ENCODE peak calls at places on chromosomes 4 and X, in eight cellular contexts. One of them, this sample, is unnamed.

GRCh38 chrX:103211012-103211715 is 3.7 kb upstream of the BEX4 start:
- DNase-seq in uterus: peak; percentile 21
- DNase-seq in heart left ventricle: no peak
- DNase-seq in transverse colon: peak; percentile 38
- DNase-seq in sigmoid colon: peak; percentile 63
- DNase-seq in prostate gland: peak; percentile 28
- DNase-seq in A549: peak; percentile 12
- DNase-seq in IMR-90: peak; percentile 34
- DNase-seq in this sample: peak; percentile 50

GRCh38 chr4:3207531-3208037 is 41.4 kb upstream of the MSANTD1 start:
- DNase-seq in prostate gland: no peak
- DNase-seq in heart left ventricle: no peak
- DNase-seq in IMR-90: peak; percentile 15
- DNase-seq in A549: no peak
- DNase-seq in sigmoid colon: no peak
- DNase-seq in uterus: no peak
- DNase-seq in transverse colon: no peak
- DNase-seq in this sample: no peak

GRCh38 chr4:80097395-80098177 is 24.6 kb upstream of the ANTXR2 start:
- DNase-seq in heart left ventricle: peak; percentile 56
- DNase-seq in sigmoid colon: peak; percentile 74
- DNase-seq in uterus: peak; percentile 24
- DNase-seq in prostate gland: no peak
- DNase-seq in IMR-90: peak; percentile 83
- DNase-seq in A549: no peak
- DNase-seq in transverse colon: peak; percentile 12
- DNase-seq in this sample: no peak

GRCh38 chr4:169383724-169384123 is 113.0 kb upstream of the SH3RF1 start:
- DNase-seq in heart left ventricle: no peak
- DNase-seq in A549: peak; percentile 2
- DNase-seq in transverse colon: no peak
- DNase-seq in IMR-90: peak; percentile 97
- DNase-seq in prostate gland: no peak
- DNase-seq in uterus: no peak
- DNase-seq in sigmoid colon: no peak
- DNase-seq in this sample: no peak

GRCh38 chr4:67980512-67980911 is 17.2 kb upstream of the TMPRSS11A start:
- DNase-seq in prostate gland: no peak
- DNase-seq in A549: no peak
- DNase-seq in sigmoid colon: no peak
- DNase-seq in transverse colon: no peak
- DNase-seq in heart left ventricle: no peak
- DNase-seq in uterus: no peak
- DNase-seq in IMR-90: no peak
- DNase-seq in this sample: no peak

GRCh38 chr4:32203340-32203739 is 1483.2 kb downstream of the PCDH7 start:
- DNase-seq in A549: no peak
- DNase-seq in transverse colon: no peak
- DNase-seq in IMR-90: no peak
- DNase-seq in sigmoid colon: no peak
- DNase-seq in uterus: no peak
- DNase-seq in heart left ventricle: no peak
- DNase-seq in prostate gland: no peak
- DNase-seq in this sample: no peak

GRCh38 chrX:28225508-28225907 is 244.3 kb upstream of the DCAF8L1 start:
- DNase-seq in prostate gland: no peak
- DNase-seq in transverse colon: no peak
- DNase-seq in heart left ventricle: no peak
- DNase-seq in sigmoid colon: no peak
- DNase-seq in A549: no peak
- DNase-seq in uterus: no peak
- DNase-seq in IMR-90: no peak
- DNase-seq in this sample: no peak

GRCh38 chr4:52713456-52713937 is 37.7 kb downstream of the ERVMER34-1 start:
- DNase-seq in transverse colon: no peak
- DNase-seq in sigmoid colon: no peak
- DNase-seq in A549: no peak
- DNase-seq in prostate gland: no peak
- DNase-seq in heart left ventricle: no peak
- DNase-seq in IMR-90: peak; percentile 5
- DNase-seq in uterus: no peak
- DNase-seq in this sample: no peak

GRCh38 chr4:100367451-100367850 is 150.4 kb downstream of the EMCN start:
- DNase-seq in A549: no peak
- DNase-seq in heart left ventricle: no peak
- DNase-seq in transverse colon: no peak
- DNase-seq in prostate gland: no peak
- DNase-seq in sigmoid colon: no peak
- DNase-seq in uterus: no peak
- DNase-seq in IMR-90: peak; percentile 63
- DNase-seq in this sample: no peak

GRCh38 chrX:80812176-80812575 is 2.5 kb upstream of the BRWD3 start:
- DNase-seq in sigmoid colon: no peak
- DNase-seq in uterus: no peak
- DNase-seq in heart left ventricle: peak; percentile 31
- DNase-seq in transverse colon: peak; percentile 19
- DNase-seq in A549: no peak
- DNase-seq in IMR-90: peak; percentile 19
- DNase-seq in prostate gland: no peak
- DNase-seq in this sample: no peak

GRCh38 chr4:56757270-56757746 is 64.2 kb downstream of the SPINK2 start:
- DNase-seq in prostate gland: no peak
- DNase-seq in sigmoid colon: peak; percentile 88
- DNase-seq in A549: peak; percentile 25
- DNase-seq in heart left ventricle: no peak
- DNase-seq in uterus: no peak
- DNase-seq in transverse colon: peak; percentile 55
- DNase-seq in IMR-90: peak; percentile 75
- DNase-seq in this sample: no peak

DNA sequence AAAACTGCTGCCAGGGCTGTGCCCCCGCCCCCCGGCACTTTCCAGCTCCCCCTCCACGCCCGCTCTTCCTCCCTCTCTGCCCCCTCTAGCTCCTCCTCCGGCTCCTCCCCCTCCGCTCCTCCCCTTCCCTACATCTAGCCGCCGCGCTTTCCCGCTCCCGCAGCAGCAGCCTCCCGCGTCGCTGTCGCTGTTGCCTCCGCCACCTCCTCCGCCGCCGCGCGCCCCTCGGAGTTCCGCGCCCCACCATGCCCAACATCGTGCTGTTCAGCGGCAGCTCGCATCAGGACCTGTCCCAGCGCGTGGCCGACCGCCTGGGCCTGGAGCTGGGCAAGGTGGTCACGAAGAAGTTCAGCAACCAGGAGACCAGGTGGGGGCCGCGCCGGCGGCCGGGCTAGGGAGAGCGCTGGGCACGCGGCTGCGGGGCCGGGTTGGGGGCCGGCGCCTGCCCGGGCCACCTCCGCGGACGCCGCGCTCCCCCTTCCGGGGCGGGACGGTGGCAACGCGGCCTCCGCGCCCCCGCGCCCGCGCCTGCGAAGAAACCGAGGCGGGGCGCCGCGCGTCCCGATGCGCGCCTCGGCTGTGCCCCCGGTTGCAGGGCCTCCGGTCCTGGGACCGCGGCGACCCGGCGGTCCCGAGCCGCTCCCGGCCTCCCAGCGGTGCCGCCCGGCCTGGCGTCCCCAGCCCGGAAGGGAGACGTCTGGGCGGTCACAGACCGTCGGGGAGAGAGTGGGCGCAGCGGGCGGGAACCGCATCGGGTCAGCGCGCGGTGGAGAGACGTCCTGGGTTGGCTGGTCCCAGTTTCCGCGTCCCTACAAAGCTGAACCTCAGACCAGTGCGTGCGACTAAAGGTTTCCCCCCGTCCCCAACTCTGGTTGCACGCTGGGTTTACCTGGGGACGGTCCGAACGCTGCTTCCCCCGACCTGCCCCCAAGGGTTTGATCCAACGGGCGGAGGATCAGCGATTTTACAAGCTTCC is at the start of gene PRPS2:
- DNase-seq in uterus: peak; percentile 72
- DNase-seq in IMR-90: peak; percentile 18
- DNase-seq in A549: peak; percentile 76
- DNase-seq in prostate gland: peak; percentile 57
- DNase-seq in transverse colon: peak; percentile 79
- DNase-seq in sigmoid colon: peak; percentile 83
- DNase-seq in heart left ventricle: peak; percentile 59
- DNase-seq in this sample: peak; percentile 55
- TF ChIP-seq POLR2A in uterus: no peak
- TF ChIP-seq POLR2A in IMR-90: peak; percentile 33
- TF ChIP-seq POLR2A in A549: peak; percentile 76
- TF ChIP-seq POLR2A in prostate gland: peak; percentile 57
- TF ChIP-seq POLR2A in transverse colon: peak; percentile 42
- TF ChIP-seq POLR2A in sigmoid colon: peak; percentile 19
- TF ChIP-seq POLR2A in heart left ventricle: no peak
- TF ChIP-seq POLR2A in this sample: no peak

GRCh38 chrX:153799326-153799725 is 4.9 kb downstream of the SSR4 start:
- DNase-seq in IMR-90: no peak
- DNase-seq in heart left ventricle: no peak
- DNase-seq in prostate gland: no peak
- DNase-seq in A549: no peak
- DNase-seq in sigmoid colon: no peak
- DNase-seq in uterus: no peak
- DNase-seq in transverse colon: no peak
- DNase-seq in this sample: no peak
- H3K9me3 ChIP-seq in IMR-90: peaks cover 2% of the 10 kb centered on the region
- H3K9me3 ChIP-seq in heart left ventricle: no peaks in the 10 kb centered on the region
- H3K9me3 ChIP-seq in prostate gland: no peaks in the 10 kb centered on the region
- H3K9me3 ChIP-seq in A549: no peaks in the 10 kb centered on the region
- H3K9me3 ChIP-seq in sigmoid colon: no peaks in the 10 kb centered on the region
- H3K9me3 ChIP-seq in uterus: no peaks in the 10 kb centered on the region
- H3K9me3 ChIP-seq in transverse colon: no peaks in the 10 kb centered on the region
- H3K9me3 ChIP-seq in this sample: peaks cover 18% of the 10 kb centered on the region

DNA sequence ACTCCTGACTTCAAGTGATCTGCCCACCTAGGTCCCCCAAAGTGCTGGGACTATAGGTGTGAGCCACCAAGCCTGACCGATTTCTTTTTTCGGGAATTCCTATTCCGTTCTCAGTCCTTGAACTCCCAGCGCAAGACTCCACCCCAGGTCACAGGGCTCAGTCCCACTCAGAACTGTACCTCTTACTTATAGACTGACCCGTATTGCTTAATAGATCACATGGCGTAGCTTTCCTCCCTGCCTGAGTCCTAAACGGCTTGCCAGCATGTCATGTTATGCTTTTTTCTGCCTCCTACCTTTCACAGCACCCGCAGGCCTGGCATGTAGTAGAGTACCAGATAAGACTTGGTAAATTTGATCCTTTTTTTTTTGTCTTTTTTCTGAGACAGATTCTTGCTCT is 22.4 kb downstream of the SAT1 start:
- DNase-seq in prostate gland: no peak
- DNase-seq in sigmoid colon: no peak
- DNase-seq in IMR-90: no peak
- DNase-seq in A549: no peak
- DNase-seq in transverse colon: no peak
- DNase-seq in heart left ventricle: no peak
- DNase-seq in uterus: no peak
- DNase-seq in this sample: no peak
- TF ChIP-seq POLR2A in prostate gland: no peak
- TF ChIP-seq POLR2A in sigmoid colon: no peak
- TF ChIP-seq POLR2A in IMR-90: no peak
- TF ChIP-seq POLR2A in A549: no peak
- TF ChIP-seq POLR2A in transverse colon: no peak
- TF ChIP-seq POLR2A in heart left ventricle: no peak
- TF ChIP-seq POLR2A in uterus: no peak
- TF ChIP-seq POLR2A in this sample: no peak

GRCh38 chr4:159689526-159689925 is 586.6 kb downstream of the RAPGEF2 start:
- DNase-seq in sigmoid colon: no peak
- DNase-seq in uterus: no peak
- DNase-seq in transverse colon: no peak
- DNase-seq in heart left ventricle: no peak
- DNase-seq in A549: no peak
- DNase-seq in prostate gland: no peak
- DNase-seq in IMR-90: no peak
- DNase-seq in this sample: no peak
- H3K9me3 ChIP-seq in sigmoid colon: peaks cover 6% of the 10 kb centered on the region
- H3K9me3 ChIP-seq in uterus: no peaks in the 10 kb centered on the region
- H3K9me3 ChIP-seq in transverse colon: peaks cover 3% of the 10 kb centered on the region
- H3K9me3 ChIP-seq in heart left ventricle: peaks cover 21% of the 10 kb centered on the region
- H3K9me3 ChIP-seq in A549: no peaks in the 10 kb centered on the region
- H3K9me3 ChIP-seq in prostate gland: no peaks in the 10 kb centered on the region
- H3K9me3 ChIP-seq in IMR-90: peaks cover 2% of the 10 kb centered on the region
- H3K9me3 ChIP-seq in this sample: peaks cover 17% of the 10 kb centered on the region